ENCODE peak calls at places on chromosomes 1 and 21, in six cellular contexts. One of them, this sample, is unnamed.

GRCh38 chr1:245310605-245311531 is 156.1 kb downstream of the KIF26B start:
- DNase-seq in hippocampal formation: no peak
- DNase-seq in kidney tubule cell: no peak
- DNase-seq in NCI-H2029: no peak
- DNase-seq in B cell: no peak
- DNase-seq in AG09319: no peak
- DNase-seq in this sample: peak

GRCh38 chr1:226126824-226127591 is 59.5 kb downstream of the ACBD3 start:
- DNase-seq in hippocampal formation: no peak
- DNase-seq in kidney tubule cell: no peak
- DNase-seq in NCI-H2029: no peak
- DNase-seq in B cell: no peak
- DNase-seq in AG09319: no peak
- DNase-seq in this sample: no peak

GRCh38 chr1:1373493-1374067 is 1.4 kb downstream of the AURKAIP1 start:
- DNase-seq in hippocampal formation: no peak
- DNase-seq in kidney tubule cell: no peak
- DNase-seq in NCI-H2029: no peak
- DNase-seq in B cell: no peak
- DNase-seq in AG09319: no peak
- DNase-seq in this sample: no peak

GRCh38 chr21:40765771-40766170 is 81.2 kb downstream of the DSCAM start:
- DNase-seq in hippocampal formation: no peak
- DNase-seq in kidney tubule cell: no peak
- DNase-seq in NCI-H2029: no peak
- DNase-seq in B cell: no peak
- DNase-seq in AG09319: no peak
- DNase-seq in this sample: no peak

GRCh38 chr1:228938248-228938891 is 203.1 kb downstream of the RHOU start:
- DNase-seq in hippocampal formation: peak
- DNase-seq in kidney tubule cell: peak
- DNase-seq in NCI-H2029: peak
- DNase-seq in B cell: no peak
- DNase-seq in AG09319: no peak
- DNase-seq in this sample: no peak

GRCh38 chr1:108661030-108661609 is at the start of gene HENMT1:
- DNase-seq in hippocampal formation: no peak
- DNase-seq in kidney tubule cell: peak
- DNase-seq in NCI-H2029: peak
- DNase-seq in B cell: peak
- DNase-seq in AG09319: peak
- DNase-seq in this sample: peak

GRCh38 chr1:14881775-14882672 is 271.5 kb upstream of the TMEM51 start:
- DNase-seq in hippocampal formation: no peak
- DNase-seq in kidney tubule cell: peak
- DNase-seq in NCI-H2029: no peak
- DNase-seq in B cell: peak
- DNase-seq in AG09319: no peak
- DNase-seq in this sample: no peak

GRCh38 chr1:169941982-169942830 is 48.5 kb upstream of the SCYL3 start:
- DNase-seq in hippocampal formation: no peak
- DNase-seq in kidney tubule cell: no peak
- DNase-seq in NCI-H2029: no peak
- DNase-seq in B cell: no peak
- DNase-seq in AG09319: peak
- DNase-seq in this sample: no peak

GRCh38 chr21:16514316-16514715 is 784.5 kb downstream of the USP25 start:
- DNase-seq in hippocampal formation: peak
- DNase-seq in kidney tubule cell: no peak
- DNase-seq in NCI-H2029: no peak
- DNase-seq in B cell: no peak
- DNase-seq in AG09319: no peak
- DNase-seq in this sample: no peak

GRCh38 chr1:225349826-225350225 is 78.0 kb downstream of the LBR start:
- DNase-seq in hippocampal formation: no peak
- DNase-seq in kidney tubule cell: no peak
- DNase-seq in NCI-H2029: no peak
- DNase-seq in B cell: no peak
- DNase-seq in AG09319: no peak
- DNase-seq in this sample: no peak

GRCh38 chr1:115949156-115949555 is 27.2 kb upstream of the SLC22A15 start:
- DNase-seq in hippocampal formation: no peak
- DNase-seq in kidney tubule cell: peak
- DNase-seq in NCI-H2029: no peak
- DNase-seq in B cell: no peak
- DNase-seq in AG09319: no peak
- DNase-seq in this sample: no peak

GRCh38 chr1:202293620-202294019 is 48.1 kb downstream of the UBE2T start:
- DNase-seq in hippocampal formation: no peak
- DNase-seq in kidney tubule cell: no peak
- DNase-seq in NCI-H2029: no peak
- DNase-seq in B cell: no peak
- DNase-seq in AG09319: no peak
- DNase-seq in this sample: no peak

GRCh38 chr1:59332983-59333382 is 36.1 kb downstream of the FGGY start:
- DNase-seq in hippocampal formation: no peak
- DNase-seq in kidney tubule cell: peak
- DNase-seq in NCI-H2029: no peak
- DNase-seq in B cell: no peak
- DNase-seq in AG09319: no peak
- DNase-seq in this sample: no peak

GRCh38 chr1:6535214-6535613 is 19.1 kb downstream of the NOL9 start:
- DNase-seq in hippocampal formation: no peak
- DNase-seq in kidney tubule cell: no peak
- DNase-seq in NCI-H2029: no peak
- DNase-seq in B cell: no peak
- DNase-seq in AG09319: no peak
- DNase-seq in this sample: no peak

GRCh38 chr1:43565600-43566360 is 35.1 kb downstream of the PTPRF start:
- DNase-seq in hippocampal formation: no peak
- DNase-seq in kidney tubule cell: peak
- DNase-seq in NCI-H2029: peak
- DNase-seq in B cell: no peak
- DNase-seq in AG09319: no peak
- DNase-seq in this sample: peak

GRCh38 chr1:215022204-215022603 is 60.3 kb upstream of the KCNK2 start:
- DNase-seq in hippocampal formation: no peak
- DNase-seq in kidney tubule cell: no peak
- DNase-seq in NCI-H2029: no peak
- DNase-seq in B cell: no peak
- DNase-seq in AG09319: no peak
- DNase-seq in this sample: no peak

GRCh38 chr1:86089765-86090164 is 66.8 kb downstream of the COL24A1 start:
- DNase-seq in hippocampal formation: no peak
- DNase-seq in kidney tubule cell: no peak
- DNase-seq in NCI-H2029: peak
- DNase-seq in B cell: no peak
- DNase-seq in AG09319: no peak
- DNase-seq in this sample: no peak

GRCh38 chr1:8373547-8374270 is 55.8 kb downstream of the SLC45A1 start:
- DNase-seq in hippocampal formation: peak
- DNase-seq in kidney tubule cell: peak
- DNase-seq in NCI-H2029: peak
- DNase-seq in B cell: no peak
- DNase-seq in AG09319: no peak
- DNase-seq in this sample: peak

GRCh38 chr1:55700359-55701130 is 485.4 kb upstream of the USP24 start:
- DNase-seq in hippocampal formation: no peak
- DNase-seq in kidney tubule cell: peak
- DNase-seq in NCI-H2029: peak
- DNase-seq in B cell: no peak
- DNase-seq in AG09319: no peak
- DNase-seq in this sample: no peak

GRCh38 chr1:167056529-167057296 is 33.5 kb downstream of the GPA33 start:
- DNase-seq in hippocampal formation: no peak
- DNase-seq in kidney tubule cell: no peak
- DNase-seq in NCI-H2029: no peak
- DNase-seq in B cell: no peak
- DNase-seq in AG09319: no peak
- DNase-seq in this sample: no peak

GRCh38 chr1:186835448-186835847 is 6.7 kb downstream of the PLA2G4A start:
- DNase-seq in hippocampal formation: no peak
- DNase-seq in kidney tubule cell: no peak
- DNase-seq in NCI-H2029: no peak
- DNase-seq in B cell: no peak
- DNase-seq in AG09319: no peak
- DNase-seq in this sample: no peak

GRCh38 chr1:41659159-41659495 is 174.6 kb upstream of the EDN2 start:
- DNase-seq in hippocampal formation: no peak
- DNase-seq in kidney tubule cell: no peak
- DNase-seq in NCI-H2029: no peak
- DNase-seq in B cell: no peak
- DNase-seq in AG09319: no peak
- DNase-seq in this sample: no peak

GRCh38 chr1:96538001-96538649 is 183.5 kb upstream of the PTBP2 start:
- DNase-seq in hippocampal formation: peak
- DNase-seq in kidney tubule cell: peak
- DNase-seq in NCI-H2029: peak
- DNase-seq in B cell: no peak
- DNase-seq in AG09319: no peak
- DNase-seq in this sample: no peak

GRCh38 chr21:36208326-36209013 is 51.8 kb downstream of the DOP1B start:
- DNase-seq in hippocampal formation: no peak
- DNase-seq in kidney tubule cell: no peak
- DNase-seq in NCI-H2029: no peak
- DNase-seq in B cell: no peak
- DNase-seq in AG09319: no peak
- DNase-seq in this sample: no peak

GRCh38 chr1:22949807-22950462 is 22.7 kb downstream of the LACTBL1 start:
- DNase-seq in hippocampal formation: no peak
- DNase-seq in kidney tubule cell: no peak
- DNase-seq in NCI-H2029: peak
- DNase-seq in B cell: no peak
- DNase-seq in AG09319: peak
- DNase-seq in this sample: no peak

GRCh38 chr1:98949606-98950005 is 55.1 kb downstream of the PLPPR5 start:
- DNase-seq in hippocampal formation: no peak
- DNase-seq in kidney tubule cell: no peak
- DNase-seq in NCI-H2029: no peak
- DNase-seq in B cell: no peak
- DNase-seq in AG09319: no peak
- DNase-seq in this sample: no peak

This sample was measured in hypothalamus.